ENCODE peak calls at places on chromosomes 12 and 14, in nine cellular contexts. M, L, Z, T, A, I, V, R and P are unnamed samples.

GRCh38 chr12:30164937-30165336 is 381.2 kb upstream of the TMTC1 start:
- DNase-seq in M (no peak), L (no peak), Z (no peak), T (no peak), A (no peak), I (no peak), V (no peak), R (no peak), P (no peak)

GRCh38 chr14:36344211-36344610 is 23.8 kb upstream of the MBIP start:
- DNase-seq in M (no peak), L (no peak), Z (no peak), T (no peak), A (no peak), I (no peak), V (no peak), R (no peak), P (no peak)

GRCh38 chr12:91920276-91920675 is 225.4 kb downstream of the BTG1 start:
- DNase-seq in M (no peak), L (no peak), Z (no peak), T (no peak), A (no peak), I (no peak), V (no peak), R (peak), P (no peak)

GRCh38 chr12:104496336-104496735 is 39.6 kb downstream of the CHST11 start:
- DNase-seq in M (no peak), L (no peak), Z (no peak), T (no peak), A (no peak), I (no peak), V (no peak), R (no peak), P (no peak)

GRCh38 chr14:83163016-83163415 is 1629.4 kb upstream of the SEL1L start:
- DNase-seq in M (no peak), L (no peak), Z (no peak), T (no peak), A (no peak), I (no peak), V (no peak), R (peak), P (no peak)

GRCh38 chr12:91023326-91024004 is 18.7 kb upstream of the EPYC start:
- DNase-seq in M (no peak), L (no peak), Z (no peak), T (no peak), A (no peak), I (peak), V (no peak), R (peak), P (no peak)

GRCh38 chr12:95178136-95178535 is 39.1 kb downstream of the FGD6 start:
- DNase-seq in M (no peak), L (no peak), Z (no peak), T (no peak), A (no peak), I (peak), V (no peak), R (no peak), P (no peak)

GRCh38 chr12:6067152-6067916 is 57.1 kb downstream of the VWF start:
- DNase-seq in M (no peak), L (peak), Z (peak), T (no peak), A (no peak), I (peak), V (no peak), R (no peak), P (no peak)

GRCh38 chr14:64654072-64654899 is 49.9 kb upstream of the PLEKHG3 start:
- DNase-seq in M (no peak), L (no peak), Z (no peak), T (no peak), A (no peak), I (peak), V (no peak), R (peak), P (no peak)

GRCh38 chr14:89425931-89426330 is 8.9 kb upstream of the FOXN3 start:
- DNase-seq in M (peak), L (no peak), Z (no peak), T (no peak), A (no peak), I (no peak), V (no peak), R (peak), P (no peak)

GRCh38 chr12:113142173-113142885 is 6.8 kb upstream of the RASAL1 start:
- DNase-seq in M (no peak), L (no peak), Z (no peak), T (no peak), A (peak), I (no peak), V (no peak), R (no peak), P (no peak)

GRCh38 chr12:124296295-124296915 is 1.5 kb downstream of the RFLNA start:
- DNase-seq in M (no peak), L (no peak), Z (no peak), T (no peak), A (no peak), I (no peak), V (no peak), R (no peak), P (peak)

GRCh38 chr12:58583956-58584355 is 336.3 kb downstream of the LRIG3 start:
- DNase-seq in M (no peak), L (no peak), Z (no peak), T (no peak), A (no peak), I (no peak), V (no peak), R (no peak), P (no peak)

GRCh38 chr14:85125331-85125730 is 404.6 kb upstream of the FLRT2 start:
- DNase-seq in M (no peak), L (no peak), Z (no peak), T (no peak), A (no peak), I (no peak), V (no peak), R (no peak), P (no peak)

GRCh38 chr14:22813145-22813544 is 2.1 kb downstream of the SLC7A7 start:
- DNase-seq in M (no peak), L (no peak), Z (no peak), T (no peak), A (no peak), I (no peak), V (no peak), R (no peak), P (no peak)

GRCh38 chr12:128534906-128535305 is 267.9 kb downstream of the TMEM132C start:
- DNase-seq in M (no peak), L (no peak), Z (no peak), T (no peak), A (no peak), I (no peak), V (no peak), R (no peak), P (no peak)

GRCh38 chr14:95222870-95223398 is 65.6 kb upstream of the DICER1 start:
- DNase-seq in M (peak), L (no peak), Z (no peak), T (no peak), A (no peak), I (no peak), V (no peak), R (peak), P (no peak)

GRCh38 chr12:9944404-9944803 is 12.2 kb upstream of the CLEC2A start:
- DNase-seq in M (no peak), L (no peak), Z (no peak), T (no peak), A (no peak), I (no peak), V (no peak), R (no peak), P (no peak)

GRCh38 chr14:104239185-104239775 is 100.9 kb downstream of the KIF26A start:
- DNase-seq in M (peak), L (no peak), Z (no peak), T (no peak), A (no peak), I (no peak), V (no peak), R (no peak), P (peak)

GRCh38 chr14:60643443-60644402 is 5.6 kb downstream of the SIX1 start:
- DNase-seq in M (no peak), L (no peak), Z (no peak), T (no peak), A (no peak), I (no peak), V (no peak), R (peak), P (no peak)

GRCh38 chr12:111304642-111305071 is 64.2 kb downstream of the PHETA1 start:
- DNase-seq in M (no peak), L (peak), Z (peak), T (peak), A (no peak), I (no peak), V (peak), R (no peak), P (no peak)

GRCh38 chr14:39055786-39056474 is 47.1 kb downstream of the SEC23A start:
- DNase-seq in M (no peak), L (no peak), Z (no peak), T (no peak), A (no peak), I (no peak), V (no peak), R (no peak), P (no peak)

GRCh38 chr12:51368640-51369517 is 22.3 kb downstream of the GALNT6 start:
- DNase-seq in M (no peak), L (peak), Z (no peak), T (peak), A (peak), I (no peak), V (peak), R (no peak), P (peak)

GRCh38 chr14:93007225-93007997 is 84.5 kb downstream of the CHGA start:
- DNase-seq in M (peak), L (no peak), Z (no peak), T (no peak), A (no peak), I (peak), V (no peak), R (peak), P (no peak)

GRCh38 chr12:127987199-127987901 is 279.6 kb upstream of the TMEM132C start:
- DNase-seq in M (no peak), L (no peak), Z (no peak), T (no peak), A (no peak), I (no peak), V (no peak), R (no peak), P (no peak)

GRCh38 chr12:45973526-45973925 is 16.8 kb downstream of the SCAF11 start:
- DNase-seq in M (no peak), L (no peak), Z (no peak), T (no peak), A (no peak), I (no peak), V (no peak), R (no peak), P (no peak)

GRCh38 chr14:67387195-67387594 is 24.8 kb downstream of the PLEK2 start:
- DNase-seq in M (no peak), L (no peak), Z (no peak), T (no peak), A (no peak), I (no peak), V (no peak), R (peak), P (no peak)

GRCh38 chr14:101233861-101234587 is 327.3 kb upstream of the DIO3 start:
- DNase-seq in M (peak), L (no peak), Z (no peak), T (no peak), A (no peak), I (no peak), V (no peak), R (no peak), P (peak)

GRCh38 chr14:88613552-88614010 is 50.7 kb downstream of the ZC3H14 start:
- DNase-seq in M (no peak), L (no peak), Z (no peak), T (no peak), A (no peak), I (peak), V (no peak), R (peak), P (no peak)

GRCh38 chr12:75556306-75556899 is 45.0 kb upstream of the KRR1 start:
- DNase-seq in M (no peak), L (no peak), Z (no peak), T (no peak), A (no peak), I (peak), V (no peak), R (peak), P (no peak)

GRCh38 chr14:32203928-32204357 is 874 bp upstream of the RNU6-8 start:
- DNase-seq in M (peak), L (peak), Z (no peak), T (no peak), A (no peak), I (no peak), V (no peak), R (no peak), P (no peak)